ENCODE peak calls at places on chromosomes 2 and 18, in six cellular contexts. T is lung, K is AG10803, C is SK-N-SH, H is choroid plexus epithelial cell, R is ovary. J is an unnamed sample.

GRCh38 chr2:233353769-233354499 is at the start of gene DGKD:
- DNase-seq in T (peak; percentile 60), K (peak; percentile 22), C (peak; percentile 99), H (peak; percentile 39), R (peak; percentile 50), J (peak; percentile 41)

GRCh38 chr2:120204945-120205670 is 18.1 kb downstream of the TMEM185B start:
- DNase-seq in T (no peak), K (no peak), C (no peak), H (no peak), R (no peak), J (no peak)

GRCh38 chr2:174615951-174616436 is 18.4 kb upstream of the WIPF1 start:
- DNase-seq in T (no peak), K (peak; percentile 73), C (no peak), H (peak; percentile 73), R (no peak), J (no peak)

GRCh38 chr2:102313025-102313424 is 1.7 kb downstream of the IL1RL1 start:
- DNase-seq in T (no peak), K (peak; percentile 22), C (no peak), H (peak; percentile 90), R (no peak), J (peak; percentile 48)

GRCh38 chr2:174247474-174248186 is 702 bp downstream of the OLA1 start:
- DNase-seq in T (no peak), K (peak; percentile 13), C (peak; percentile 16), H (peak; percentile 34), R (no peak), J (peak; percentile 42)

GRCh38 chr2:144084114-144084661 is 435.7 kb downstream of the ZEB2 start:
- DNase-seq in T (no peak), K (peak; percentile 81), C (no peak), H (peak; percentile 85), R (no peak), J (peak; percentile 51)

GRCh38 chr2:39511219-39511785 is 74.2 kb upstream of the MAP4K3 start:
- DNase-seq in T (no peak), K (no peak), C (no peak), H (no peak), R (peak; percentile 49), J (no peak)

GRCh38 chr2:9703701-9704221 is 73.0 kb upstream of the YWHAQ start:
- DNase-seq in T (peak; percentile 50), K (peak; percentile 60), C (no peak), H (peak; percentile 85), R (no peak), J (peak; percentile 99)

GRCh38 chr2:55014962-55015939 is 35.0 kb downstream of the RTN4 start:
- DNase-seq in T (peak; percentile 51), K (peak; percentile 88), C (peak; percentile 55), H (peak; percentile 80), R (no peak), J (peak; percentile 79)

GRCh38 chr18:75203456-75204261 is 5.3 kb downstream of the PTGR3 start:
- DNase-seq in T (no peak), K (no peak), C (peak; percentile 67), H (no peak), R (peak; percentile 41), J (peak; percentile 74)

GRCh38 chr18:63465059-63465458 is 11.7 kb upstream of the SERPINB5 start:
- DNase-seq in T (no peak), K (no peak), C (no peak), H (no peak), R (no peak), J (no peak)

GRCh38 chr2:224220581-224221255 is 181.2 kb downstream of the FAM124B start:
- DNase-seq in T (no peak), K (peak; percentile 69), C (no peak), H (peak; percentile 31), R (no peak), J (no peak)

GRCh38 chr2:12321017-12321641 is 395.6 kb upstream of the TRIB2 start:
- DNase-seq in T (no peak), K (peak; percentile 96), C (no peak), H (peak; percentile 90), R (peak; percentile 78), J (peak; percentile 85)

GRCh38 chr2:98441706-98442450 is 2.8 kb upstream of the INPP4A start:
- DNase-seq in T (no peak), K (no peak), C (no peak), H (no peak), R (no peak), J (no peak)

GRCh38 chr2:38394903-38395341 is 17.8 kb upstream of the ATL2 start:
- DNase-seq in T (no peak), K (peak; percentile 73), C (no peak), H (no peak), R (no peak), J (peak; percentile 82)

GRCh38 chr18:77701977-77702376 is 452.3 kb downstream of the GALR1 start:
- DNase-seq in T (no peak), K (no peak), C (no peak), H (no peak), R (no peak), J (no peak)

GRCh38 chr2:38016177-38016576 is 59.8 kb downstream of the CYP1B1 start:
- DNase-seq in T (no peak), K (no peak), C (no peak), H (no peak), R (no peak), J (no peak)

GRCh38 chr2:138356178-138356577 is 145.4 kb upstream of the SPOPL start:
- DNase-seq in T (no peak), K (peak; percentile 77), C (no peak), H (peak; percentile 34), R (no peak), J (peak; percentile 72)

GRCh38 chr2:49403722-49404507 is 249.6 kb upstream of the FSHR start:
- DNase-seq in T (no peak), K (no peak), C (no peak), H (no peak), R (no peak), J (no peak)

GRCh38 chr18:905307-905947 is 756 bp downstream of the ADCYAP1 start:
- DNase-seq in T (no peak), K (no peak), C (peak; percentile 38), H (no peak), R (no peak), J (no peak)

GRCh38 chr2:112916145-112916571 is 5.2 kb downstream of the IL37 start:
- DNase-seq in T (no peak), K (no peak), C (no peak), H (no peak), R (no peak), J (no peak)

GRCh38 chr2:191625016-191625415 is 52.9 kb upstream of the NABP1 start:
- DNase-seq in T (no peak), K (peak; percentile 26), C (peak; percentile 10), H (peak; percentile 86), R (no peak), J (peak; percentile 32)

GRCh38 chr2:102661846-102662245 is 42.5 kb downstream of the SLC9A2 start:
- DNase-seq in T (no peak), K (no peak), C (no peak), H (no peak), R (no peak), J (no peak)

GRCh38 chr2:227474406-227474805 is 2.5 kb downstream of the AGFG1 start:
- DNase-seq in T (no peak), K (no peak), C (no peak), H (no peak), R (no peak), J (no peak)

DNA sequence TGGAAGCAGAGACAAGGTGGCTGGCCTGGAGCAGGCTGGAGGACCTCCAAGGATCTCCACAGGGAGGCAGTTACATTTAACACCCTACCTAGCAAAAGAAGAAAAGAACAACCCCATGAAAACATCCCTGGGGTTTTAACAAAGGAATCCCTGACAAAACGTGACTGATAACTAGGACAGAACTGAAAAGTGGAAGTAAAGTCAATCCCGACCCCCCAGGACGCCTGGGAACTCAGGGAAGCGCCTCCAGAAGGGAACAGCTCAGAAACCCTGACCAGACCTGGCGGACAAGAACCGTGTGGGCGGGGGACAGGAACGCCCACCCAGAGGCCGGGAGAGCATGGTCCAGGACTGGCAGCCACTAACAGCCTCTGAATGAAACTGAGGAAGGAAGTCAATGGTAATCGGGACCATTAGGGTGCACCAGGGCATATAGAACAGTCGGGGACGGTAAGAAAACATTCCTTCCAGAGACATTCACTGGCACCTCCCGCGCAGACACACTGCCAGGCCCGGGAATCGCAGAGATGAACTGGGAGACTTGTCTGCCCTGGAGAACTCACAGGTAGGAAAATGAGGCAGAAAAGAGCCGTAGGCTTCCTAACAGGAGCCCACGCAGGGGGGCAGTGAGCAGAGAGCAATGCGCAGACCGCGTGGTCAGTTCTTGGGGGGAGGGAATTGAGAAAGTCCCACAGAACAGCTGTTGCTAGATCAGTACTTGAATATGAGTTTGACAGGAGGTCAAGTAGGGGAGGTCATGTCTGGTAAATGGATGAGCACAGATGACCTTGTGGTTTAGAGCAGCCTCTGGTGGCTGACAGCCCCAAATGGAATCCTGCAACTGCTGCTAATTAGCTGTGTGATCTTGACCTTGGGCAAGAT is 1.3 kb upstream of the TBC1D8 start:
- DNase-seq in T (peak; percentile 53), K (peak; percentile 62), C (peak; percentile 47), H (peak; percentile 86), R (peak; percentile 33), J (peak; percentile 84)
- H3K4me3 ChIP-seq in T (no peak overlapping the region), K (peak overlapping the region; percentile 6), C (no peak overlapping the region), H (peak overlapping the region; percentile 59), R (peak overlapping the region; percentile 76), J (peak overlapping the region; percentile 67)

DNA sequence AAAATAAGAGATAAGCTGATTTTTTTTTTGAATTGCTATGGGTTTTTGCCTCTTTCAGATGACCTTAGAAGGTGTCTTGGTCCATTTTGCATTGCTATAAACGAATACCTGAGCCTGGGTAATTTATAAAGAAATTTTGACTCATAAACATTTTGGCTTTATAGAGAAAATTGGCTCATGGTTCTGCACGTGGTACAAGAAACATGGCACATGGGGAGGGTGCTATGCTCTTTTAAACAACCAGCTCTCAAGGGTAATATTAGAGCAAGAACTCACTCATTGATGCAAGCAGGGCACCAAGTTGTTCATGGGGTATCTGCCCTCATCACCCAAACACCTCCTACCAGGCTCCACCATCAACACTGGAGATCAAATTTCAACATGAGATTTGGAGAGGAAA is 408.8 kb downstream of the NUP35 start:
- DNase-seq in T (no peak), K (no peak), C (no peak), H (no peak), R (no peak), J (no peak)
- H3K4me3 ChIP-seq in T (no peak overlapping the region), K (no peak overlapping the region), C (no peak overlapping the region), H (no peak overlapping the region), R (no peak overlapping the region), J (no peak overlapping the region)

GRCh38 chr2:27442282-27442980 is at the start of gene KRTCAP3:
- DNase-seq in T (peak; percentile 64), K (no peak), C (peak; percentile 58), H (no peak), R (peak; percentile 25), J (no peak)

GRCh38 chr2:27441958-27442281 is 261 bp upstream of the KRTCAP3 start:
- DNase-seq in T (no peak), K (no peak), C (no peak), H (no peak), R (no peak), J (no peak)

GRCh38 chr2:27441226-27441926 is 805 bp upstream of the KRTCAP3 start:
- DNase-seq in T (no peak), K (no peak), C (no peak), H (no peak), R (no peak), J (no peak)

GRCh38 chr2:27445155-27445554 is 3.0 kb downstream of the KRTCAP3 start:
- DNase-seq in T (no peak), K (no peak), C (no peak), H (no peak), R (no peak), J (no peak)

GRCh38 chr2:27442981-27443323 is 771 bp downstream of the KRTCAP3 start:
- DNase-seq in T (no peak), K (no peak), C (no peak), H (peak; percentile 8), R (no peak), J (no peak)
- H3K4me3 ChIP-seq in T (no peak overlapping the region), K (no peak overlapping the region), C (no peak overlapping the region), H (no peak overlapping the region), R (no peak overlapping the region), J (no peak overlapping the region)

GRCh38 chr2:104938226-104938941 is 84.5 kb downstream of the POU3F3 start:
- DNase-seq in T (no peak), K (no peak), C (no peak), H (no peak), R (no peak), J (no peak)
- H3K4me3 ChIP-seq in T (no peak overlapping the region), K (no peak overlapping the region), C (no peak overlapping the region), H (no peak overlapping the region), R (no peak overlapping the region), J (no peak overlapping the region)